ENCODE peak calls at places on chromosomes 7 and 10, in ten cellular contexts. I, C, F, L, U, O, W, K, R and D are unnamed samples.

GRCh38 chr7:51198654-51199053 is 118.0 kb downstream of the COBL start:
- DNase-seq in I (no peak), C (no peak), F (no peak), L (no peak), U (no peak), O (no peak), W (no peak), K (no peak), R (no peak), D (no peak)

GRCh38 chr7:74029094-74029785 is 1.3 kb downstream of the ELN start:
- DNase-seq in I (no peak), C (no peak), F (no peak), L (no peak), U (no peak), O (no peak), W (no peak), K (no peak), R (no peak), D (no peak)

GRCh38 chr7:19939746-19940145 is 166.3 kb upstream of the TMEM196 start:
- DNase-seq in I (no peak), C (peak; percentile 97), F (peak; percentile 52), L (no peak), U (no peak), O (no peak), W (no peak), K (no peak), R (no peak), D (no peak)

GRCh38 chr10:19707376-19707775 is 108.9 kb upstream of the PLXDC2 start:
- DNase-seq in I (no peak), C (no peak), F (no peak), L (no peak), U (no peak), O (no peak), W (no peak), K (no peak), R (no peak), D (no peak)

GRCh38 chr10:91082447-91082846 is 138.0 kb upstream of the PCGF5 start:
- DNase-seq in I (no peak), C (no peak), F (no peak), L (no peak), U (no peak), O (no peak), W (no peak), K (no peak), R (no peak), D (no peak)

GRCh38 chr10:28118985-28119628 is 120.2 kb upstream of the ODAD2 start:
- DNase-seq in I (no peak), C (no peak), F (no peak), L (no peak), U (no peak), O (no peak), W (no peak), K (no peak), R (no peak), D (no peak)

GRCh38 chr7:148699772-148700629 is 1.3 kb downstream of the CUL1 start:
- DNase-seq in I (no peak), C (peak; percentile 48), F (peak; percentile 47), L (no peak), U (no peak), O (no peak), W (no peak), K (no peak), R (no peak), D (no peak)

GRCh38 chr7:158113321-158114025 is 474.1 kb downstream of the PTPRN2 start:
- DNase-seq in I (no peak), C (no peak), F (no peak), L (peak; percentile 80), U (no peak), O (no peak), W (no peak), K (no peak), R (no peak), D (no peak)

GRCh38 chr10:6018422-6018821 is 41.1 kb upstream of the IL15RA start:
- DNase-seq in I (no peak), C (peak; percentile 70), F (peak; percentile 14), L (no peak), U (no peak), O (no peak), W (no peak), K (no peak), R (no peak), D (no peak)

GRCh38 chr7:128010392-128011078 is 20.7 kb downstream of the LRRC4 start:
- DNase-seq in I (no peak), C (no peak), F (no peak), L (no peak), U (no peak), O (no peak), W (no peak), K (no peak), R (no peak), D (peak; percentile 9)
- TF ChIP-seq CTCF in I (no peak), C (peak; percentile 7), F (peak; percentile 28), L (no peak), U (no peak), O (peak; percentile 19), W (no peak), K (peak; percentile 16), R (no peak), D (no peak)

DNA sequence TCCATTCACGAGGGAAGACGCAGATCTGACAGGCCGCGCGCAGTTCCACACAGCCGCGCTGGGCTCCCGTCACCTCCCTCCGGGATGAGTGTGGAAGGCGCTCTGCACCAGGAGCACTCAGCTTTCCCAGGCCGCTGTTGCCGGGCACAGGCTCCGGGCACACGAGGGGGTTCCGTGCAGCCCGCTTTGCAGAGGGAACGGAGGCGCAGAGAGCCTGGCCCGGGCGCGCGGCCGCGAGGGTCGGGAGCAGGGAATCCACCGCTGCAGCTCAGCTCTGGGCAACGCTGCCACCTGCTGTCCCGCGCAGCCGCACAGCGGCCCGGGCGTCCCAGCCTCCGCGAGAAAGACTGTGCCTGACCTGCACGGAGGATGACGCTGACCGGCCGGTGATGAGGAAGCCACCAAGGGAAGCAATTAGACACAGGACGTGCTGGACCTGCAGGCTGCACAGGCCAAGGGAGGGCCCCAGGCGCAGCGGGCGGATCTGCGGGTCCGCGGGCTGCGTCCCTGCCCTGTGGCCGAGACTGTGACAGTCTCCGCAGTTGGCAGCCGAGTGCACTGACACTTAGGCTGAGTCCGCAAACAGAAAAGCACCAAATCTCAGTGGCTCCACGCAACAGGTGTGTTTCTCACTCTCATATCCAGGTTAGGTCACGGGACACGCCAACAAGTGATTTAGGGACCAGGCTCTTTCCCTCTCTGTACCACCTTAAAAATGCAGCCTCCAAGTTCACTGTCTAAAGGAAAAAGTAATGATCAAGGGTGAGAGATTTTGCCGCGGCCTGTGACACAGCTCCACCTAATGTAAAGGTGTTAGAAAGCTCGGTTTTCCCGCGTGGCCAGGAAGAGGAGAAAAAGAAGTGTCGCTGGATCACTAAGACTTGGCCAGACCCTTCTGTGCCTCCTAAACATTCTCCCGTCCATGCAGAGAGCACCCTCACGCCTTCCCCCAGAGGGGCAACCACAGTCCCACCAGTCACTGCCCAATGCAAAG is 94.5 kb downstream of the SEC61G start:
- DNase-seq in I (peak; percentile 67), C (peak; percentile 6), F (peak; percentile 9), L (peak; percentile 85), U (peak; percentile 73), O (no peak), W (no peak), K (no peak), R (peak; percentile 64), D (peak; percentile 26)
- TF ChIP-seq CTCF in I (peak; percentile 42), C (no peak), F (peak; percentile 26), L (peak; percentile 51), U (peak; percentile 78), O (peak; percentile 29), W (no peak), K (peak; percentile 32), R (no peak), D (no peak)

GRCh38 chr10:32960022-32960421 is 2.0 kb upstream of the ITGB1 start:
- DNase-seq in I (no peak), C (no peak), F (peak; percentile 46), L (no peak), U (no peak), O (no peak), W (no peak), K (no peak), R (no peak), D (peak; percentile 26)

GRCh38 chr10:32963102-32963501 is 5.1 kb upstream of the ITGB1 start:
- DNase-seq in I (no peak), C (peak; percentile 81), F (peak; percentile 92), L (no peak), U (no peak), O (peak; percentile 50), W (no peak), K (no peak), R (no peak), D (no peak)

GRCh38 chr10:32962541-32962940 is 4.5 kb upstream of the ITGB1 start:
- DNase-seq in I (no peak), C (no peak), F (no peak), L (no peak), U (no peak), O (no peak), W (no peak), K (no peak), R (no peak), D (no peak)

GRCh38 chr10:32961343-32961891 is 3.4 kb upstream of the ITGB1 start:
- DNase-seq in I (no peak), C (no peak), F (no peak), L (no peak), U (no peak), O (no peak), W (no peak), K (no peak), R (no peak), D (no peak)

DNA sequence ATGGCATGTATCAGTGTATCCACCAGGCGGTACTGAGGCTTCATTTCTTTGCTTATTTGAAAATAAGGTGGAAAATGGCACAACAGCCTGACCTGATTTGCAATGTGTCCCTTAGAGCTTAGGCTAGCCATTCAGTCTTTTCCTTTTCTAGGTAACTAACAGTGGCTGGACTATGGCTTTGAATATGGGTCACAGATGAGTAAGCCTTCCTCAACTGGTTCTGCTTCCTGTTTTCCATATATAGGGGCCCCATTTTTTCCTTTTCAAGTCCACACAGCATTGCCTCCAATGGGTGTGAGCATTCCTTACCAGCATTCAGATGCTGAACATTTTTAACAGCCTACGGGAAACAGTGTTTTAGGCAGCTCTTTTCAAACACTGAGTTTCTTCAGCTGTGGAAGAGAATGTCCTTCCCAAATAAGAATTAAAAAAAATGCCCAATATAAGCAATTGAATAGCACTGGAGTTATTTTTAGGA is 3.9 kb upstream of the ITGB1 start:
- DNase-seq in I (no peak), C (peak; percentile 86), F (peak; percentile 94), L (no peak), U (no peak), O (peak; percentile 73), W (no peak), K (peak; percentile 69), R (no peak), D (no peak)
- TF ChIP-seq CTCF in I (peak; percentile 21), C (peak; percentile 27), F (peak; percentile 52), L (peak; percentile 30), U (peak; percentile 26), O (peak; percentile 37), W (no peak), K (no peak), R (no peak), D (no peak)

GRCh38 chr10:82150123-82150900 is 275.3 kb downstream of the NRG3 start:
- DNase-seq in I (no peak), C (peak; percentile 27), F (peak; percentile 38), L (no peak), U (no peak), O (no peak), W (no peak), K (no peak), R (peak; percentile 56), D (peak; percentile 20)
- TF ChIP-seq CTCF in I (no peak), C (peak; percentile 33), F (peak; percentile 56), L (peak; percentile 20), U (no peak), O (no peak), W (no peak), K (no peak), R (peak; percentile 27), D (no peak)

GRCh38 chr7:2175091-2175490 is 57.7 kb downstream of the MAD1L1 start:
- DNase-seq in I (no peak), C (no peak), F (no peak), L (no peak), U (no peak), O (no peak), W (no peak), K (no peak), R (no peak), D (no peak)
- TF ChIP-seq CTCF in I (no peak), C (no peak), F (no peak), L (no peak), U (no peak), O (no peak), W (no peak), K (no peak), R (no peak), D (no peak)